ENCODE peak calls at places on chromosomes 7 and 10, in six cellular contexts. P, W, C, S, N and M are unnamed samples.

GRCh38 chr10:43202657-43203490 is 64.0 kb downstream of the RASGEF1A start:
- DNase-seq in P (peak; percentile 24), W (peak; percentile 49), C (peak; percentile 27), S (no peak), N (no peak), M (peak; percentile 53)

GRCh38 chr7:1758417-1758858 is 88.4 kb downstream of the ELFN1 start:
- DNase-seq in P (no peak), W (peak; percentile 63), C (peak; percentile 23), S (peak; percentile 28), N (peak; percentile 13), M (peak; percentile 80)

GRCh38 chr10:103545366-103545765 is 51.9 kb downstream of the NEURL1 start:
- DNase-seq in P (no peak), W (no peak), C (no peak), S (no peak), N (no peak), M (peak; percentile 51)

GRCh38 chr7:127588019-127588696 is at the start of gene ARF5:
- DNase-seq in P (peak; percentile 91), W (peak; percentile 92), C (peak; percentile 95), S (peak; percentile 84), N (peak; percentile 82), M (peak; percentile 95)

GRCh38 chr7:18154707-18155106 is 127.1 kb upstream of the PRPS1L1 start:
- DNase-seq in P (no peak), W (no peak), C (no peak), S (no peak), N (no peak), M (no peak)

GRCh38 chr10:90813592-90814365 is 44.1 kb downstream of the HTR7 start:
- DNase-seq in P (no peak), W (no peak), C (no peak), S (no peak), N (no peak), M (no peak)

GRCh38 chr7:44760034-44760580 is 11.5 kb downstream of the ZMIZ2 start:
- DNase-seq in P (no peak), W (no peak), C (no peak), S (no peak), N (no peak), M (no peak)

GRCh38 chr10:103653581-103654020 is 160.1 kb downstream of the NEURL1 start:
- DNase-seq in P (no peak), W (no peak), C (no peak), S (no peak), N (no peak), M (no peak)

GRCh38 chr7:111864291-111864976 is 302.1 kb upstream of the IMMP2L start:
- DNase-seq in P (no peak), W (no peak), C (no peak), S (no peak), N (no peak), M (no peak)

GRCh38 chr10:96673318-96674099 is 46.8 kb downstream of the PIK3AP1 start:
- DNase-seq in P (no peak), W (peak; percentile 51), C (peak; percentile 52), S (peak; percentile 30), N (no peak), M (peak; percentile 88)

GRCh38 chr7:150986099-150986512 is 4.7 kb upstream of the NOS3 start:
- DNase-seq in P (peak; percentile 49), W (peak; percentile 70), C (peak; percentile 66), S (peak; percentile 66), N (peak; percentile 46), M (peak; percentile 85)

GRCh38 chr7:27723086-27723485 is 16.9 kb upstream of the TAX1BP1 start:
- DNase-seq in P (no peak), W (peak; percentile 30), C (no peak), S (no peak), N (no peak), M (no peak)

GRCh38 chr10:60138842-60139241 is 232.5 kb upstream of the CCDC6 start:
- DNase-seq in P (no peak), W (no peak), C (no peak), S (no peak), N (no peak), M (no peak)

GRCh38 chr10:60139290-60139689 is 232.9 kb upstream of the CCDC6 start:
- DNase-seq in P (no peak), W (no peak), C (peak; percentile 6), S (no peak), N (no peak), M (no peak)

GRCh38 chr10:60135020-60135419 is 228.7 kb upstream of the CCDC6 start:
- DNase-seq in P (no peak), W (no peak), C (no peak), S (no peak), N (no peak), M (peak; percentile 73)

GRCh38 chr10:60138026-60138425 is 231.7 kb upstream of the CCDC6 start:
- DNase-seq in P (no peak), W (no peak), C (no peak), S (no peak), N (no peak), M (no peak)

GRCh38 chr10:60137292-60137992 is 231.1 kb upstream of the CCDC6 start:
- DNase-seq in P (no peak), W (no peak), C (no peak), S (no peak), N (no peak), M (no peak)
- H3K9me3 ChIP-seq in P (no peaks in the 10 kb centered on the region), W (no peaks in the 10 kb centered on the region), C (no peaks in the 10 kb centered on the region), S (no peaks in the 10 kb centered on the region), N (no peaks in the 10 kb centered on the region), M (no peaks in the 10 kb centered on the region)

DNA sequence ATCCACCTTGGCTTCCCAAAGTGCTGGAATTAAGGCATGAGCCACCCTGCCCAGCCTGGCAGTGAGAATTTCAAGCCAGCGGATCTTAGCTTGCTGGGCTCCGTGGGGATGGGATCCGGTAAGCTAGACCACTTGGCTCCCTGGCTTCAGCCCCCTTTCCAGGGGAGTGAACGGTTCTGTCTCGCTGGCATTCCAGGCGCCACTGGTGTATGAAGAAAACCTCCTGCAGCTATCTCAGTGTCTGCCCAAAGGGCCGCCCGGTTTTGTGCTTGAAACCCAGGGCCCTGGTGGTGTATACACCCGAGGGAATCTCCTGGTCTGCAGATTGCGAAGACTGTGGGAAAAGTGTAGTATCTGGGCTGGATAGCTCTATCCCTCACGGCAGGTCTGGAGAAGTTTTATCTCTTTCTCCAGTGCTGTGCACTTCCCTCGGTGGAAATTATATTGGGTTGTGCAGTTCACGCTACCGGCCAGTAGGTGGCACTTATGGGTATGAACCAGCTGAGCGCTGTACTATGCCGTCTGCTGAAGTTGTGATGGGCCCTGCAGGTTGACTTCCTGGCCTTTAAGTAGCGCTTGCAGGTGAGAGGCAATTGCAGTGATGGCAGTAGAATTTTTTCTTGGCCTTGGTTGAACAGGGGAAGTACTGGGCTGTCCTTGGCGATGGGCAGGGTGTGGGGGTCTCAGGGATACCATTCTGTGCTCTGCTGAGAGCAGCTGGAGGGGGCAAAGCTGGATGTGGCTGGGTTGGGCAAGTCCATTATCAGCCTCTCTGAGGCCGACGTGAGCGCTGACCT is 138.0 kb upstream of the MTPN start:
- DNase-seq in P (peak; percentile 11), W (peak; percentile 39), C (peak; percentile 70), S (peak; percentile 42), N (peak; percentile 12), M (peak; percentile 93)
- H3K9me3 ChIP-seq in P (no peaks in the 10 kb centered on the region), W (no peaks in the 10 kb centered on the region), C (no peaks in the 10 kb centered on the region), S (no peaks in the 10 kb centered on the region), N (no peaks in the 10 kb centered on the region), M (no peaks in the 10 kb centered on the region)

GRCh38 chr7:149886018-149886416 is 12.2 kb downstream of the ATP6V0E2 start:
- DNase-seq in P (no peak), W (no peak), C (no peak), S (no peak), N (no peak), M (no peak)
- H3K9me3 ChIP-seq in P (no peaks in the 10 kb centered on the region), W (no peaks in the 10 kb centered on the region), C (no peaks in the 10 kb centered on the region), S (no peaks in the 10 kb centered on the region), N (no peaks in the 10 kb centered on the region), M (no peaks in the 10 kb centered on the region)

DNA sequence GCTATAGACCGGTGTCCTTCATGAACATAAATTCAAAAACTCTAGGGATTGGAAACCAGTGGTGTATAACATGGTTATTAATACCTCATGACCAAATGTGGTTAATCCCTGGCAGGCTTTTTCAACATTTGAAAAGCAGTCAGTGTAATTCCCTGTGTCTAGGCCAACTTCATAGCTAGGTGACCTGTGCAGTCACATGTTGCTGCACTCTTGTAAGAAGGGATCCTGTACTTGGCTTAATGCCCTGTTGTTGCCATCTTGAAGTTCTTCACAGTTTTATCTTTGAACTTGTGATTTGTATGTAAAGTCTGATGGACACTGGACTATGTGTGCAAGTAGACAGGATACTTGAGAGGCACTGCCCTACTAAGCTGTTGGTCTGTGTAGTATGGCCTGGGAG is 39.7 kb downstream of the ZNF33A start:
- DNase-seq in P (no peak), W (no peak), C (no peak), S (no peak), N (no peak), M (no peak)
- H3K9me3 ChIP-seq in P (peaks cover 40% of the 10 kb centered on the region), W (no peaks in the 10 kb centered on the region), C (peaks cover 9% of the 10 kb centered on the region), S (peaks cover 3% of the 10 kb centered on the region), N (peaks cover 23% of the 10 kb centered on the region), M (peaks cover 27% of the 10 kb centered on the region)

DNA sequence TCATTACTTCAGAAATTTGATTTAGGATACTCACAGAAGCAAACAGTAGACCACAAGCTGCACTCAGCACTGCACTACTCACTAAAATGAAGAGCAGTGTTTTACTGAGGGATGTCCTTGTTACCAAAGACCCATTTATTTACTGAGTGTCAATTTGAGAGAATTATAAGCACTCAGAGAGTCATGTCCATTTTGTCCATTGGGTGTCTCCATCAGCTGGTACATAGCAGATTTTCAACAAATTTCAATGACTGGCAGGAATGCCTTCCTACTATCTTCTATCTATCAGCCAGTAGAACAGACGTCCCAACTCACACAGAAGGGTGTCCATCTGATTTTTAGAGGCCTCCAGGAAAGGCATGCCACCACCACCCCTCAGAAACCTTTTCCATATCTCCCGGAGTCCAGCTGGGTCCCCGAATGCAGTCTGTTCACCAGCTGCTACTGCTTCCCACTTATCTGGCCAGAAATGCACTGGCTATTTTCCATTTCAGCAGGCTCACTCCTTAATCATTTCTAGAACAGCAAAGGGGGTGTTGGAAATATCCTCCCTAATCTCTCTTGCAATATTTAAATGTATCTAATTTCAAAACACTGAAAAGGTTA is 1164.2 kb upstream of the CELF2 start:
- DNase-seq in P (no peak), W (no peak), C (no peak), S (no peak), N (no peak), M (peak; percentile 69)
- H3K9me3 ChIP-seq in P (peaks cover 7% of the 10 kb centered on the region), W (no peaks in the 10 kb centered on the region), C (peaks cover 24% of the 10 kb centered on the region), S (no peaks in the 10 kb centered on the region), N (no peaks in the 10 kb centered on the region), M (peaks cover 13% of the 10 kb centered on the region)

GRCh38 chr10:11881028-11881476 is 57.9 kb downstream of the PROSER2 start:
- DNase-seq in P (no peak), W (peak; percentile 11), C (no peak), S (no peak), N (no peak), M (no peak)
- H3K9me3 ChIP-seq in P (no peaks in the 10 kb centered on the region), W (no peaks in the 10 kb centered on the region), C (no peaks in the 10 kb centered on the region), S (no peaks in the 10 kb centered on the region), N (no peaks in the 10 kb centered on the region), M (no peaks in the 10 kb centered on the region)

GRCh38 chr10:108469940-108470339 is 1305.4 kb upstream of the SORCS1 start:
- DNase-seq in P (no peak), W (no peak), C (no peak), S (no peak), N (no peak), M (no peak)
- H3K9me3 ChIP-seq in P (no peaks in the 10 kb centered on the region), W (no peaks in the 10 kb centered on the region), C (no peaks in the 10 kb centered on the region), S (no peaks in the 10 kb centered on the region), N (no peaks in the 10 kb centered on the region), M (peaks cover 41% of the 10 kb centered on the region)